ENCODE peak calls at places on chromosomes 7 and 10, in nine cellular contexts. S is aorta; G is IMR-90; D is GM06990; O is cardiac muscle cell; N is adrenal gland; Z is body of pancreas; I is CD8-positive, alpha-beta T cell; H is hepatocyte. U is an unnamed sample.

GRCh38 chr7:90777075-90777864 is 181.1 kb downstream of the CDK14 start:
- DNase-seq in S (no peak), G (no peak), D (no peak), O (no peak), N (no peak), Z (no peak), I (no peak), H (peak; percentile 22), U (no peak)

GRCh38 chr7:16724344-16724743 is 29.2 kb upstream of the TSPAN13 start:
- DNase-seq in S (no peak), G (no peak), D (no peak), O (no peak), N (no peak), Z (no peak), I (no peak), H (no peak), U (no peak)

GRCh38 chr7:22781230-22781711 is 41.4 kb downstream of the TOMM7 start:
- DNase-seq in S (no peak), G (peak; percentile 97), D (no peak), O (peak; percentile 89), N (no peak), Z (no peak), I (no peak), H (no peak), U (no peak)

GRCh38 chr10:114925675-114926204 is 12.3 kb upstream of the TRUB1 start:
- DNase-seq in S (peak; percentile 52), G (peak; percentile 41), D (peak; percentile 26), O (peak; percentile 52), N (peak; percentile 80), Z (no peak), I (no peak), H (peak; percentile 23), U (no peak)

GRCh38 chr10:73967022-73967429 is 30.9 kb upstream of the VCL start:
- DNase-seq in S (no peak), G (no peak), D (no peak), O (no peak), N (no peak), Z (no peak), I (no peak), H (no peak), U (peak; percentile 50)

GRCh38 chr7:7210475-7211237 is 28.3 kb downstream of the C1GALT1 start:
- DNase-seq in S (no peak), G (no peak), D (no peak), O (no peak), N (no peak), Z (no peak), I (no peak), H (no peak), U (no peak)

GRCh38 chr10:31581741-31582323 is 262.8 kb downstream of the ZEB1 start:
- DNase-seq in S (no peak), G (no peak), D (no peak), O (no peak), N (no peak), Z (no peak), I (no peak), H (no peak), U (no peak)

GRCh38 chr7:7843972-7844371 is 124.6 kb upstream of the GLCCI1 start:
- DNase-seq in S (no peak), G (no peak), D (no peak), O (no peak), N (no peak), Z (no peak), I (no peak), H (no peak), U (no peak)

GRCh38 chr10:53006663-53007610 is 234.4 kb upstream of the MBL2 start:
- DNase-seq in S (no peak), G (no peak), D (no peak), O (no peak), N (no peak), Z (no peak), I (no peak), H (peak; percentile 29), U (no peak)

GRCh38 chr10:86363184-86363832 is 3.3 kb downstream of the GRID1 start:
- DNase-seq in S (peak; percentile 63), G (no peak), D (no peak), O (peak; percentile 27), N (peak; percentile 52), Z (no peak), I (no peak), H (peak; percentile 81), U (peak; percentile 94)

GRCh38 chr10:103504181-103504783 is 10.8 kb downstream of the NEURL1 start:
- DNase-seq in S (no peak), G (peak; percentile 94), D (no peak), O (peak; percentile 97), N (peak; percentile 64), Z (peak; percentile 53), I (no peak), H (peak; percentile 81), U (no peak)

GRCh38 chr10:97886264-97886663 is 36.6 kb downstream of the GOLGA7B start:
- DNase-seq in S (peak; percentile 22), G (no peak), D (no peak), O (no peak), N (no peak), Z (no peak), I (no peak), H (no peak), U (no peak)

GRCh38 chr7:30168800-30169584 is 34.2 kb downstream of the MTURN start:
- DNase-seq in S (no peak), G (peak; percentile 89), D (no peak), O (peak; percentile 89), N (peak; percentile 70), Z (no peak), I (no peak), H (peak; percentile 36), U (peak; percentile 64)

GRCh38 chr7:149455175-149455950 is 5.5 kb downstream of the ZNF777 start:
- DNase-seq in S (no peak), G (no peak), D (no peak), O (no peak), N (no peak), Z (no peak), I (no peak), H (no peak), U (no peak)

GRCh38 chr10:66833023-66833422 is 92.8 kb upstream of the LRRTM3 start:
- DNase-seq in S (no peak), G (no peak), D (no peak), O (no peak), N (no peak), Z (no peak), I (no peak), H (no peak), U (no peak)

GRCh38 chr7:158759245-158759614 is 54.6 kb upstream of the NCAPG2 start:
- DNase-seq in S (no peak), G (no peak), D (no peak), O (no peak), N (no peak), Z (no peak), I (no peak), H (no peak), U (no peak)

GRCh38 chr7:157660971-157661610 is 324.3 kb downstream of the DNAJB6 start:
- DNase-seq in S (no peak), G (no peak), D (no peak), O (no peak), N (no peak), Z (no peak), I (no peak), H (no peak), U (peak; percentile 72)

GRCh38 chr7:157664034-157664433 is 327.2 kb downstream of the DNAJB6 start:
- DNase-seq in S (no peak), G (no peak), D (no peak), O (no peak), N (no peak), Z (no peak), I (no peak), H (no peak), U (no peak)

GRCh38 chr7:157662110-157662791 is 325.4 kb downstream of the DNAJB6 start:
- DNase-seq in S (no peak), G (no peak), D (no peak), O (no peak), N (no peak), Z (no peak), I (no peak), H (no peak), U (peak; percentile 50)

GRCh38 chr7:157663061-157663863 is 326.5 kb downstream of the DNAJB6 start:
- DNase-seq in S (no peak), G (no peak), D (no peak), O (no peak), N (no peak), Z (no peak), I (no peak), H (peak; percentile 54), U (peak; percentile 68)

DNA sequence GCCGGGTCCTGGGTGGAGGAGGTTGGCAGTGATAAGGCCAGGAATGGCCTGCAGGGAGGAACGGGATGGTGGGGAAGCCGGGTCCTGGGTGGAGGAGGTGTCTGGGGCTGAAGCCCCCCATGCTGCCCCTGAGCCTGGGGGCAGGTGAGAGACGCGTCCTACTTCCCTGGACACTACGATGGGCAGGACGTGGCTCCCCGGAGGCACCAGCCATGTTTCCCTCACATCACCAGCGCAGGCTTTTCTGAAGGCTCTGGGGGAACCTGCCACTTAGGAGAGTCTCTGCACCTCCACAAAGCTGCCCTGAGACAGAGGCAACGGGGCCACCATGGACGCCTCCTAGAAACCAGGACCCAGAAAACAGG is 324.8 kb downstream of the DNAJB6 start:
- DNase-seq in S (no peak), G (no peak), D (no peak), O (no peak), N (no peak), Z (no peak), I (no peak), H (no peak), U (no peak)
- H3K27me3 ChIP-seq in S (no peaks in the 10 kb centered on the region), G (no peaks in the 10 kb centered on the region), D (no peaks in the 10 kb centered on the region), O (no peaks in the 10 kb centered on the region), N (no peaks in the 10 kb centered on the region), Z (no peaks in the 10 kb centered on the region), I (no peaks in the 10 kb centered on the region), H (no peaks in the 10 kb centered on the region), U (no peaks in the 10 kb centered on the region)

GRCh38 chr7:64882341-64883112 is 20.5 kb upstream of the ZNF273 start:
- DNase-seq in S (peak; percentile 84), G (no peak), D (no peak), O (peak; percentile 67), N (peak; percentile 73), Z (peak; percentile 68), I (no peak), H (no peak), U (peak; percentile 59)
- H3K4me3 ChIP-seq in S (peak overlapping the region; percentile 27), G (peak overlapping the region; percentile 41), D (no peak overlapping the region), O (no peak overlapping the region), N (no peak overlapping the region), Z (no peak overlapping the region), I (peak overlapping the region; percentile 33), H (no peak overlapping the region), U (peak overlapping the region; percentile 14)

DNA sequence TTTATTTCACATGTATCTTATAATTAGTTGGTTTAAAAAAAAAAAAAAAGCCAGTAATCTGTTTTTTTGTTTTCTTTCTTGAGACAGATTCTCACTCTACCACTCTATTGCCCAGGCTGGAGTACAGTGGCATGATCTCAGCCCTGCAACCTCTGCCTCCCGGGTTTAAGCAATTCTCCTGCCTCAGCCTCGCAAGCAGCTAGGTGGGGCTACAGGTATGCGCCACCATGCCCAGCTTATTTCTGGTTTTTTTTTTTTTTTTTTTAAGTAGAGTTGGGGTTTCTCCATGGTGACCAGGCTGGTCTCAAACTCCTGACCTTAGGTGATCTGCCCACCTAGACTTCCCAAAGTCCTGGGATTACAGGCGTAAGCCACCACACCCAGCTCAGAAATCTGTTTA is 34.1 kb upstream of the CAPZA2 start:
- DNase-seq in S (no peak), G (no peak), D (no peak), O (no peak), N (no peak), Z (no peak), I (no peak), H (no peak), U (no peak)
- H3K36me3 ChIP-seq in S (no peaks in the 10 kb centered on the region), G (no peaks in the 10 kb centered on the region), D (no peaks in the 10 kb centered on the region), O (no peaks in the 10 kb centered on the region), N (no peaks in the 10 kb centered on the region), Z (no peaks in the 10 kb centered on the region), I (no peaks in the 10 kb centered on the region), H (no peaks in the 10 kb centered on the region), U (no peaks in the 10 kb centered on the region)

GRCh38 chr7:85025312-85025756 is 161.5 kb downstream of the SEMA3D start:
- DNase-seq in S (no peak), G (no peak), D (peak; percentile 15), O (peak; percentile 34), N (peak; percentile 8), Z (peak; percentile 60), I (no peak), H (no peak), U (no peak)
- H3K27me3 ChIP-seq in S (no peaks in the 10 kb centered on the region), G (no peaks in the 10 kb centered on the region), D (no peaks in the 10 kb centered on the region), O (no peaks in the 10 kb centered on the region), N (no peaks in the 10 kb centered on the region), Z (no peaks in the 10 kb centered on the region), I (no peaks in the 10 kb centered on the region), H (no peaks in the 10 kb centered on the region), U (no peaks in the 10 kb centered on the region)